ENCODE peak calls at places on chromosomes 4 and X, in six cellular contexts. One of them, this sample, is unnamed.
A peak's percentile ranks its signal among the peaks of the same experiment; 100 is the strongest.

GRCh38 chr4:54371211-54371610 is 142.1 kb downstream of the PDGFRA start:
- DNase-seq in astrocyte: no peak
- DNase-seq in GM23248: peak; percentile 7
- DNase-seq in fibroblast of lung: no peak
- DNase-seq in astrocyte of the spinal cord: no peak
- DNase-seq in HCT116: no peak
- DNase-seq in this sample: no peak

GRCh38 chr4:8320386-8320750 is 50.8 kb downstream of the HTRA3 start:
- DNase-seq in astrocyte: no peak
- DNase-seq in GM23248: no peak
- DNase-seq in fibroblast of lung: no peak
- DNase-seq in astrocyte of the spinal cord: no peak
- DNase-seq in HCT116: no peak
- DNase-seq in this sample: no peak

GRCh38 chr4:5788144-5788543 is 77.1 kb downstream of the EVC start:
- DNase-seq in astrocyte: no peak
- DNase-seq in GM23248: no peak
- DNase-seq in fibroblast of lung: no peak
- DNase-seq in astrocyte of the spinal cord: no peak
- DNase-seq in HCT116: no peak
- DNase-seq in this sample: no peak

GRCh38 chrX:93419642-93420041 is 253.7 kb downstream of the NAP1L3 start:
- DNase-seq in astrocyte: no peak
- DNase-seq in GM23248: no peak
- DNase-seq in fibroblast of lung: no peak
- DNase-seq in astrocyte of the spinal cord: no peak
- DNase-seq in HCT116: no peak
- DNase-seq in this sample: no peak

GRCh38 chrX:3599787-3600465 is 113.5 kb downstream of the PRKX start:
- DNase-seq in astrocyte: peak; percentile 5
- DNase-seq in GM23248: peak; percentile 61
- DNase-seq in fibroblast of lung: peak; percentile 24
- DNase-seq in astrocyte of the spinal cord: peak; percentile 47
- DNase-seq in HCT116: no peak
- DNase-seq in this sample: no peak

GRCh38 chrX:76148011-76148665 is 24.7 kb upstream of the PBDC1 start:
- DNase-seq in astrocyte: peak; percentile 39
- DNase-seq in GM23248: peak; percentile 55
- DNase-seq in fibroblast of lung: peak; percentile 52
- DNase-seq in astrocyte of the spinal cord: peak; percentile 46
- DNase-seq in HCT116: no peak
- DNase-seq in this sample: no peak

GRCh38 chr4:42397256-42397634 is at the start of gene SHISA3:
- DNase-seq in astrocyte: no peak
- DNase-seq in GM23248: peak; percentile 38
- DNase-seq in fibroblast of lung: peak; percentile 19
- DNase-seq in astrocyte of the spinal cord: peak; percentile 17
- DNase-seq in HCT116: no peak
- DNase-seq in this sample: no peak

GRCh38 chrX:154779261-154779660 is 16.6 kb downstream of the DKC1 start:
- DNase-seq in astrocyte: peak; percentile 17
- DNase-seq in GM23248: peak; percentile 85
- DNase-seq in fibroblast of lung: peak; percentile 28
- DNase-seq in astrocyte of the spinal cord: peak; percentile 2
- DNase-seq in HCT116: no peak
- DNase-seq in this sample: no peak

GRCh38 chr4:55216871-55217635 is 91.7 kb upstream of the KDR start:
- DNase-seq in astrocyte: no peak
- DNase-seq in GM23248: peak; percentile 28
- DNase-seq in fibroblast of lung: peak; percentile 9
- DNase-seq in astrocyte of the spinal cord: no peak
- DNase-seq in HCT116: no peak
- DNase-seq in this sample: no peak

GRCh38 chr4:8349664-8350225 is 80.2 kb downstream of the HTRA3 start:
- DNase-seq in astrocyte: no peak
- DNase-seq in GM23248: no peak
- DNase-seq in fibroblast of lung: no peak
- DNase-seq in astrocyte of the spinal cord: no peak
- DNase-seq in HCT116: no peak
- DNase-seq in this sample: no peak

GRCh38 chr4:8391972-8392371 is 48.6 kb downstream of the ACOX3 start:
- DNase-seq in astrocyte: peak; percentile 85
- DNase-seq in GM23248: peak; percentile 87
- DNase-seq in fibroblast of lung: peak; percentile 87
- DNase-seq in astrocyte of the spinal cord: peak; percentile 82
- DNase-seq in HCT116: no peak
- DNase-seq in this sample: no peak

GRCh38 chr4:10119263-10119662 is 2.7 kb upstream of the WDR1 start:
- DNase-seq in astrocyte: no peak
- DNase-seq in GM23248: no peak
- DNase-seq in fibroblast of lung: no peak
- DNase-seq in astrocyte of the spinal cord: no peak
- DNase-seq in HCT116: no peak
- DNase-seq in this sample: no peak

GRCh38 chr4:7375427-7375826 is 59.3 kb downstream of the PSAPL1 start:
- DNase-seq in astrocyte: no peak
- DNase-seq in GM23248: peak; percentile 73
- DNase-seq in fibroblast of lung: no peak
- DNase-seq in astrocyte of the spinal cord: no peak
- DNase-seq in HCT116: no peak
- DNase-seq in this sample: no peak

GRCh38 chr4:42167709-42168108 is 15.3 kb upstream of the BEND4 start:
- DNase-seq in astrocyte: no peak
- DNase-seq in GM23248: no peak
- DNase-seq in fibroblast of lung: no peak
- DNase-seq in astrocyte of the spinal cord: no peak
- DNase-seq in HCT116: no peak
- DNase-seq in this sample: no peak

GRCh38 chr4:185335579-185335978 is 60.1 kb downstream of the LRP2BP start:
- DNase-seq in astrocyte: no peak
- DNase-seq in GM23248: no peak
- DNase-seq in fibroblast of lung: no peak
- DNase-seq in astrocyte of the spinal cord: no peak
- DNase-seq in HCT116: no peak
- DNase-seq in this sample: peak; percentile 23

GRCh38 chr4:10084651-10085320 is 31.8 kb downstream of the WDR1 start:
- DNase-seq in astrocyte: no peak
- DNase-seq in GM23248: no peak
- DNase-seq in fibroblast of lung: no peak
- DNase-seq in astrocyte of the spinal cord: no peak
- DNase-seq in HCT116: no peak
- DNase-seq in this sample: no peak

GRCh38 chrX:85375333-85375738 is 4.1 kb downstream of the POF1B start:
- DNase-seq in astrocyte: no peak
- DNase-seq in GM23248: no peak
- DNase-seq in fibroblast of lung: no peak
- DNase-seq in astrocyte of the spinal cord: no peak
- DNase-seq in HCT116: no peak
- DNase-seq in this sample: no peak

GRCh38 chr4:19566041-19566440 is 685.7 kb upstream of the SLIT2 start:
- DNase-seq in astrocyte: no peak
- DNase-seq in GM23248: no peak
- DNase-seq in fibroblast of lung: no peak
- DNase-seq in astrocyte of the spinal cord: no peak
- DNase-seq in HCT116: no peak
- DNase-seq in this sample: no peak

GRCh38 chr4:171308661-171309060 is 504.5 kb upstream of the GALNTL6 start:
- DNase-seq in astrocyte: no peak
- DNase-seq in GM23248: no peak
- DNase-seq in fibroblast of lung: no peak
- DNase-seq in astrocyte of the spinal cord: no peak
- DNase-seq in HCT116: no peak
- DNase-seq in this sample: no peak

GRCh38 chr4:72136429-72136828 is 104.6 kb downstream of the NPFFR2 start:
- DNase-seq in astrocyte: peak; percentile 28
- DNase-seq in GM23248: no peak
- DNase-seq in fibroblast of lung: peak; percentile 34
- DNase-seq in astrocyte of the spinal cord: no peak
- DNase-seq in HCT116: no peak
- DNase-seq in this sample: peak; percentile 74

GRCh38 chrX:132489256-132490085 is 633 bp upstream of the MBNL3 start:
- DNase-seq in astrocyte: peak; percentile 10
- DNase-seq in GM23248: peak; percentile 58
- DNase-seq in fibroblast of lung: peak; percentile 30
- DNase-seq in astrocyte of the spinal cord: peak; percentile 29
- DNase-seq in HCT116: no peak
- DNase-seq in this sample: no peak

GRCh38 chr4:6395466-6396228 is 76.8 kb downstream of the PPP2R2C start:
- DNase-seq in astrocyte: no peak
- DNase-seq in GM23248: no peak
- DNase-seq in fibroblast of lung: no peak
- DNase-seq in astrocyte of the spinal cord: no peak
- DNase-seq in HCT116: no peak
- DNase-seq in this sample: no peak

GRCh38 chrX:136186023-136186413 is 38.7 kb downstream of the FHL1 start:
- DNase-seq in astrocyte: no peak
- DNase-seq in GM23248: no peak
- DNase-seq in fibroblast of lung: no peak
- DNase-seq in astrocyte of the spinal cord: no peak
- DNase-seq in HCT116: no peak
- DNase-seq in this sample: no peak

GRCh38 chr4:2040391-2041233 is 18.5 kb upstream of the NAT8L start:
- DNase-seq in astrocyte: no peak
- DNase-seq in GM23248: no peak
- DNase-seq in fibroblast of lung: no peak
- DNase-seq in astrocyte of the spinal cord: no peak
- DNase-seq in HCT116: no peak
- DNase-seq in this sample: no peak

GRCh38 chrX:64377753-64378152 is 17.5 kb downstream of the MTMR8 start:
- DNase-seq in astrocyte: no peak
- DNase-seq in GM23248: no peak
- DNase-seq in fibroblast of lung: no peak
- DNase-seq in astrocyte of the spinal cord: no peak
- DNase-seq in HCT116: no peak
- DNase-seq in this sample: no peak

GRCh38 chr4:96356591-96357360 is 516.9 kb downstream of the PDHA2 start:
- DNase-seq in astrocyte: peak; percentile 76
- DNase-seq in GM23248: no peak
- DNase-seq in fibroblast of lung: peak; percentile 81
- DNase-seq in astrocyte of the spinal cord: peak; percentile 70
- DNase-seq in HCT116: no peak
- DNase-seq in this sample: peak; percentile 25

GRCh38 chrX:150212672-150213480 is 150.2 kb upstream of the MAMLD1 start:
- DNase-seq in astrocyte: no peak
- DNase-seq in GM23248: peak; percentile 38
- DNase-seq in fibroblast of lung: no peak
- DNase-seq in astrocyte of the spinal cord: peak; percentile 12
- DNase-seq in HCT116: no peak
- DNase-seq in this sample: no peak

GRCh38 chrX:86910027-86910426 is 607.6 kb upstream of the KLHL4 start:
- DNase-seq in astrocyte: no peak
- DNase-seq in GM23248: no peak
- DNase-seq in fibroblast of lung: no peak
- DNase-seq in astrocyte of the spinal cord: no peak
- DNase-seq in HCT116: no peak
- DNase-seq in this sample: no peak

GRCh38 chrX:39519213-39519544 is 578.6 kb downstream of the BCOR start:
- DNase-seq in astrocyte: peak; percentile 20
- DNase-seq in GM23248: peak; percentile 30
- DNase-seq in fibroblast of lung: peak; percentile 43
- DNase-seq in astrocyte of the spinal cord: peak; percentile 2
- DNase-seq in HCT116: no peak
- DNase-seq in this sample: no peak

GRCh38 chr4:139814285-139815015 is 148.8 kb downstream of the MGST2 start:
- DNase-seq in astrocyte: peak; percentile 48
- DNase-seq in GM23248: peak; percentile 59
- DNase-seq in fibroblast of lung: peak; percentile 42
- DNase-seq in astrocyte of the spinal cord: no peak
- DNase-seq in HCT116: no peak
- DNase-seq in this sample: no peak

GRCh38 chr4:139816856-139817255 is 151.2 kb downstream of the MGST2 start:
- DNase-seq in astrocyte: no peak
- DNase-seq in GM23248: no peak
- DNase-seq in fibroblast of lung: no peak
- DNase-seq in astrocyte of the spinal cord: no peak
- DNase-seq in HCT116: no peak
- DNase-seq in this sample: no peak

GRCh38 chr4:139817657-139818452 is 152.2 kb downstream of the MGST2 start:
- DNase-seq in astrocyte: no peak
- DNase-seq in GM23248: peak; percentile 57
- DNase-seq in fibroblast of lung: no peak
- DNase-seq in astrocyte of the spinal cord: no peak
- DNase-seq in HCT116: no peak
- DNase-seq in this sample: no peak

GRCh38 chr4:139819082-139819481 is 153.5 kb downstream of the MGST2 start:
- DNase-seq in astrocyte: no peak
- DNase-seq in GM23248: no peak
- DNase-seq in fibroblast of lung: no peak
- DNase-seq in astrocyte of the spinal cord: no peak
- DNase-seq in HCT116: no peak
- DNase-seq in this sample: no peak

GRCh38 chr4:139815646-139816601 is 150.3 kb downstream of the MGST2 start:
- DNase-seq in astrocyte: peak; percentile 86
- DNase-seq in GM23248: peak; percentile 94
- DNase-seq in fibroblast of lung: peak; percentile 89
- DNase-seq in astrocyte of the spinal cord: peak; percentile 81
- DNase-seq in HCT116: no peak
- DNase-seq in this sample: peak; percentile 43
- H3K4me3 ChIP-seq in astrocyte: peak overlapping the region; percentile 69
- H3K4me3 ChIP-seq in GM23248: peak overlapping the region; percentile 77
- H3K4me3 ChIP-seq in fibroblast of lung: peak overlapping the region; percentile 59
- H3K4me3 ChIP-seq in astrocyte of the spinal cord: peak overlapping the region; percentile 50
- H3K4me3 ChIP-seq in HCT116: no peak overlapping the region
- H3K4me3 ChIP-seq in this sample: peak overlapping the region; percentile 33

DNA sequence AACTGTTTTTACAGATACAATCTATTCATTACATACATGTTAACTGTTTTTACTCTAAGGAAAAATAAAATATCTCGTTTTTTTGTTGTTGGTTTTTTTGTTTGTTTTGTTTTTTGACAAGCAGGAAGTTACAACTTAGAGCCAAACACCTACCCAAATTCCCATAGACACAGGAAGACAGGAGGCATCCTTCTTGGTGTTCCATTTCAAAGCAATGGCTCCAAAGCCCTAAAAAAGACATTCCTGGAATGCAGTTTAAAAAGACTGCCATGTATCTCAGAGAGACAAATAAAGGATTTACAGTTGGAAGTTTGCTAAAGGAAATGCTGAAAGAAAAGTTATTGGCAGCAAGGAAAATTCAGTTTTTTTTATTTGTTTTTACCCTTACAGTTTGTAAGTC is 16.7 kb downstream of the ETFDH start:
- DNase-seq in astrocyte: no peak
- DNase-seq in GM23248: no peak
- DNase-seq in fibroblast of lung: no peak
- DNase-seq in astrocyte of the spinal cord: no peak
- DNase-seq in HCT116: no peak
- DNase-seq in this sample: no peak
- H3K4me3 ChIP-seq in astrocyte: no peak overlapping the region
- H3K4me3 ChIP-seq in GM23248: no peak overlapping the region
- H3K4me3 ChIP-seq in fibroblast of lung: no peak overlapping the region
- H3K4me3 ChIP-seq in astrocyte of the spinal cord: no peak overlapping the region
- H3K4me3 ChIP-seq in HCT116: no peak overlapping the region
- H3K4me3 ChIP-seq in this sample: no peak overlapping the region

GRCh38 chrX:22300130-22300529 is 27.4 kb downstream of the CBLL2 start:
- DNase-seq in astrocyte: peak; percentile 68
- DNase-seq in GM23248: peak; percentile 77
- DNase-seq in fibroblast of lung: peak; percentile 72
- DNase-seq in astrocyte of the spinal cord: peak; percentile 71
- DNase-seq in HCT116: peak; percentile 45
- DNase-seq in this sample: no peak
- H3K4me3 ChIP-seq in astrocyte: peak overlapping the region; percentile 5
- H3K4me3 ChIP-seq in GM23248: peak overlapping the region; percentile 40
- H3K4me3 ChIP-seq in fibroblast of lung: no peak overlapping the region
- H3K4me3 ChIP-seq in astrocyte of the spinal cord: no peak overlapping the region
- H3K4me3 ChIP-seq in HCT116: no peak overlapping the region
- H3K4me3 ChIP-seq in this sample: no peak overlapping the region

GRCh38 chr4:94934864-94935263 is 177.1 kb downstream of the BMPR1B start:
- DNase-seq in astrocyte: peak; percentile 26
- DNase-seq in GM23248: no peak
- DNase-seq in fibroblast of lung: peak; percentile 43
- DNase-seq in astrocyte of the spinal cord: peak; percentile 25
- DNase-seq in HCT116: no peak
- DNase-seq in this sample: no peak
- H3K4me3 ChIP-seq in astrocyte: peak overlapping the region; percentile 52
- H3K4me3 ChIP-seq in GM23248: no peak overlapping the region
- H3K4me3 ChIP-seq in fibroblast of lung: no peak overlapping the region
- H3K4me3 ChIP-seq in astrocyte of the spinal cord: no peak overlapping the region
- H3K4me3 ChIP-seq in HCT116: no peak overlapping the region
- H3K4me3 ChIP-seq in this sample: no peak overlapping the region

This sample was measured in epithelial cell of proximal tubule.